ENCODE peak calls at places on chromosomes 11 and 22, in five cellular contexts. O, R, T, W and I are unnamed samples.

GRCh38 chr11:41978951-41979350 is 519.5 kb upstream of the LRRC4C start:
- DNase-seq in W (no peak), R (no peak), T (no peak), O (no peak), I (no peak)

GRCh38 chr11:92495107-92495793 is 270.6 kb downstream of the FAT3 start:
- DNase-seq in T (no peak), O (no peak), R (no peak), W (no peak), I (no peak)

GRCh38 chr11:78801161-78801884 is 226.7 kb upstream of the NARS2 start:
- DNase-seq in T (peak; percentile 98), W (peak; percentile 86), O (peak; percentile 96), R (no peak), I (no peak)

GRCh38 chr11:112085822-112086421 is 634 bp downstream of the TIMM8B start:
- DNase-seq in T (peak; percentile 17), R (peak; percentile 39), O (no peak), W (no peak), I (peak; percentile 44)

GRCh38 chr22:43827926-43828710 is 16.0 kb upstream of the EFCAB6 start:
- DNase-seq in T (no peak), R (no peak), O (no peak), W (peak; percentile 52), I (no peak)

GRCh38 chr11:111456086-111456858 is 55.9 kb downstream of the BTG4 start:
- DNase-seq in T (no peak), W (no peak), O (no peak), R (no peak), I (no peak)

GRCh38 chr11:3164138-3164539 is 971 bp downstream of the OSBPL5 start:
- DNase-seq in R (no peak), O (no peak), T (no peak), W (peak; percentile 71), I (no peak)

GRCh38 chr11:117859061-117859460 is 17.4 kb downstream of the FXYD6 start:
- DNase-seq in O (no peak), W (peak; percentile 39), T (no peak), R (no peak), I (no peak)

GRCh38 chr22:47209547-47210023 is 447.1 kb downstream of the TBC1D22A start:
- DNase-seq in T (no peak), O (no peak), R (no peak), W (peak; percentile 51), I (no peak)

GRCh38 chr11:42234381-42235035 is 775.1 kb upstream of the LRRC4C start:
- DNase-seq in R (no peak), O (peak; percentile 56), T (no peak), W (no peak), I (no peak)

GRCh38 chr11:60854847-60855725 is 664 bp downstream of the PTGDR2 start:
- DNase-seq in W (no peak), R (no peak), O (no peak), T (no peak), I (no peak)

GRCh38 chr22:41256898-41257260 is 16.1 kb upstream of the CHADL start:
- DNase-seq in W (no peak), T (peak; percentile 27), R (no peak), O (no peak), I (no peak)

GRCh38 chr11:57167125-57167839 is 14.5 kb upstream of the LRRC55 start:
- DNase-seq in R (no peak), O (no peak), T (no peak), W (no peak), I (no peak)

GRCh38 chr22:25760848-25761595 is 19.0 kb downstream of the MYO18B start:
- DNase-seq in T (no peak), W (no peak), O (no peak), R (no peak), I (no peak)

GRCh38 chr22:34010259-34010658 is 90.0 kb upstream of the LARGE1 start:
- DNase-seq in O (no peak), W (no peak), T (no peak), R (no peak), I (no peak)

GRCh38 chr11:128422576-128423370 is 164.6 kb downstream of the ETS1 start:
- DNase-seq in T (no peak), R (no peak), W (no peak), O (no peak), I (no peak)

GRCh38 chr22:41308544-41308947 is 7.2 kb downstream of the ZC3H7B start:
- DNase-seq in R (no peak), T (no peak), O (no peak), W (no peak), I (no peak)

GRCh38 chr22:42202048-42202447 is 68.4 kb downstream of the TCF20 start:
- DNase-seq in R (no peak), W (no peak), O (no peak), T (no peak), I (no peak)

GRCh38 chr22:44683881-44684280 is 18.1 kb upstream of the PRR5 start:
- DNase-seq in O (no peak), T (no peak), R (no peak), W (no peak), I (no peak)

GRCh38 chr22:33515733-33516297 is 404.5 kb downstream of the LARGE1 start:
- DNase-seq in O (no peak), R (no peak), T (no peak), W (no peak), I (no peak)

DNA sequence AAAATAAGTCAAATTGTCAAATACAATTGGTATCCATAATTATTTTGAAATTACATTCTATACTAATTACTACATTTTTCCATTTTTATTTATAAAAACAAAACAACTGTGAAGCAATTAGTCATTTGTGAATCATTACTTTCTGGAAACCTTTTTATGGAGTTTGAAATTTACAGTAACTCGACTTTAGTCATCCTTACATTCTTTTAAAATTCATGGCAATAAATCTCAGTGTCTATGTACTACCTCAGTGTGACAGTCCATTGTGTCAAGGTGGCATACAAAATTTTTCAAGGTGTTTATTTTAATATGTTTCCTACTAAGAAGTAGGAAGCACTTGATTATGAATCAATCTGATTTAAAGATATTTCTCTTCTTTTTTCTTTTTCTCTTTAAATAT is 1949.4 kb upstream of the RAG2 start:
- DNase-seq in W (no peak), O (no peak), T (no peak), R (no peak), I (no peak)
- TF ChIP-seq CTCF in W (no peak), O (no peak), T (no peak), R (no peak), I (no peak)

GRCh38 chr11:36431429-36432092 is 78.5 kb downstream of the TRAF6 start:
- DNase-seq in T (peak; percentile 98), R (no peak), O (peak; percentile 85), W (peak; percentile 90), I (no peak)
- TF ChIP-seq CTCF in T (peak; percentile 32), R (no peak), O (peak; percentile 44), W (no peak), I (no peak)

GRCh38 chr11:68064876-68065275 is 26.1 kb downstream of the TCIRG1 start:
- DNase-seq in T (no peak), O (no peak), R (no peak), W (no peak), I (no peak)
- TF ChIP-seq CTCF in T (no peak), O (no peak), R (no peak), W (no peak), I (no peak)

GRCh38 chr22:50699754-50700386 is 27.2 kb downstream of the SHANK3 start:
- DNase-seq in W (peak; percentile 48), T (no peak), O (no peak), R (no peak), I (no peak)
- TF ChIP-seq CTCF in W (no peak), T (no peak), O (no peak), R (peak; percentile 25), I (no peak)

DNA sequence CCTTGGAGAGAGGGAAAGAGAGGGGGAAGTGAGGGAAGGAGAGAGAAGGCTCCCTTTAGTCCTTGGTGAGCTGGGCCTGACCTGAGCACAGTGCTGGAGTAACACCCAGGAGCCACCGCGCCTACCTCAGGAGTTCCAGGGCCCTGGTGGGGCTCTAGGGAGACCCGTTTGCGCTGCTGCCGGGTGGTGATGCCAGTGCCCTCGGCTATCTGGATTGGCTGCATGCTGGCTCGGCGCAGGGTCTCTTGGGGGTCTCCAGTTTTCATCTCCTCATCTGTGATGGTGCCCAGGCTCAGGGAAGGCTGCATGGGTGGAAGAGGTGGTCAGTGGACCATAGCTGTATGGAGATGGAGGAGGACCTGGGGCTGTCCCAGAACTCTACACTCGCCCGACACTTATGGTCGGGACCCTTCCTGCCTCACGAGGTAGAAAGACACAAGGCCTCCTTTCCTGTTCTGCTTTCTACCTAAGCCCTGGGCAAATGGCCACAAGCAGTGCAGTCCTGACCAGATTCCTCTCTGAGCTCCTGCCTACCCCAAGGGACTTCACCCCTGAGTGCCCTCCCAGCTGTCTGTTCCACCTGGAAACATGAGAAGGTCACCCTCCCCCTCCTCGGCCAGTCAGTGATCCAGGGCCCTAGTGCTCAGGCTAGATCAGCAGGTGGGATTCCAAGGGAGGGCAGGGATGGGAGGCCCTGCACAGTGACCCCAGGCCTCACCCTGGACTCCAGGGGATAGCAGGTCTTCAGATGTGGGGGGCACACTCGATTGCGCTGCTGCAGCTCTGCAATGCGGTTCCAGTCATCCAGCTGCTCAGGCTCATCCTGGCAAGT is 6.0 kb downstream of the IL18BP start:
- DNase-seq in W (no peak), O (no peak), R (no peak), T (no peak), I (no peak)
- TF ChIP-seq CTCF in W (no peak), O (no peak), R (no peak), T (no peak), I (no peak)

DNA sequence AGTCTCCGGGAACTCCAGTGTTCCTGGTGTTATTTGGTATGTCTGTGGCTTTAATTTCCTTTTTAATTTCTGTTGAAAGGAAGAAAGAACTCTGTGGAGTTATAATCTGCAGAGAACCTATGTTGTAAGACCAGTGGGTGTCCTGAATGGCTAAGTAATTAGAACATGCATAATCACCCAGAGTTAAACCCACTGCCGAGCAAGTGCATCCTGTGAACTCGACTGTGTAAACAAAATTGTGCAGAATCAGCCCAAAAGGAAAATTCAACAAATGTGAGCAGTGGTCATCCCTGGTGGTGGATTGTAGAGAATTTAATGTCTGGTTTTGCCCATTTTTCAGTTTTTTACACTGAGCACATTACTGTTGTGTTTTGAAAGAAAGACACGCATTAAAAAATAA is 162.5 kb downstream of the COMMD9 start:
- DNase-seq in T (no peak), W (no peak), R (no peak), O (no peak), I (no peak)
- TF ChIP-seq CTCF in T (no peak), W (no peak), R (no peak), O (no peak), I (no peak)

GRCh38 chr11:125092669-125093068 is 18.8 kb downstream of the TMEM218 start:
- DNase-seq in T (no peak), W (no peak), O (no peak), R (no peak), I (no peak)

GRCh38 chr11:125093502-125093901 is 17.9 kb downstream of the TMEM218 start:
- DNase-seq in R (no peak), O (no peak), W (no peak), T (no peak), I (no peak)

GRCh38 chr11:125091877-125092664 is 19.4 kb downstream of the TMEM218 start:
- DNase-seq in W (no peak), T (no peak), R (no peak), O (no peak), I (no peak)

GRCh38 chr11:125090816-125091215 is 20.6 kb downstream of the TMEM218 start:
- DNase-seq in W (no peak), T (no peak), R (no peak), O (no peak), I (no peak)

GRCh38 chr11:125091247-125091876 is 20.1 kb downstream of the TMEM218 start:
- DNase-seq in R (peak; percentile 45), O (peak; percentile 28), T (peak; percentile 77), W (peak; percentile 62), I (peak; percentile 56)
- TF ChIP-seq CTCF in R (peak; percentile 51), O (peak; percentile 57), T (peak; percentile 77), W (peak; percentile 58), I (peak; percentile 31)

GRCh38 chr11:64007629-64008282 is 21.5 kb downstream of the OTUB1 start:
- DNase-seq in T (no peak), O (no peak), W (peak; percentile 87), R (no peak), I (no peak)
- TF ChIP-seq CTCF in T (no peak), O (no peak), W (no peak), R (no peak), I (no peak)